ENCODE peak calls at places on chromosomes 3 and 15, in five cellular contexts. One of them, this sample, is unnamed.
A peak's percentile ranks its signal among the peaks of the same experiment; 100 is the strongest.

GRCh38 chr15:77420610-77421369 is at the start of gene HMG20A:
- DNase-seq in HCT116: peak; percentile 86
- DNase-seq in SK-N-SH: peak; percentile 73
- DNase-seq in K562: peak; percentile 72
- DNase-seq in GM12878: peak; percentile 80
- DNase-seq in this sample: peak; percentile 45

GRCh38 chr15:101047301-101047781 is 128.2 kb downstream of the LRRK1 start:
- DNase-seq in HCT116: no peak
- DNase-seq in SK-N-SH: peak; percentile 4
- DNase-seq in K562: no peak
- DNase-seq in GM12878: no peak
- DNase-seq in this sample: no peak

GRCh38 chr15:59059076-59059597 is 45.8 kb upstream of the CCNB2 start:
- DNase-seq in HCT116: no peak
- DNase-seq in SK-N-SH: no peak
- DNase-seq in K562: no peak
- DNase-seq in GM12878: no peak
- DNase-seq in this sample: no peak

GRCh38 chr3:54967586-54968244 is 39.9 kb upstream of the LRTM1 start:
- DNase-seq in HCT116: no peak
- DNase-seq in SK-N-SH: no peak
- DNase-seq in K562: no peak
- DNase-seq in GM12878: no peak
- DNase-seq in this sample: no peak

GRCh38 chr3:152595975-152596832 is 238.7 kb upstream of the P2RY1 start:
- DNase-seq in HCT116: no peak
- DNase-seq in SK-N-SH: no peak
- DNase-seq in K562: peak; percentile 81
- DNase-seq in GM12878: peak; percentile 88
- DNase-seq in this sample: no peak

GRCh38 chr3:150407051-150407817 is 864 bp upstream of the TSC22D2 start:
- DNase-seq in HCT116: no peak
- DNase-seq in SK-N-SH: peak; percentile 26
- DNase-seq in K562: peak; percentile 46
- DNase-seq in GM12878: no peak
- DNase-seq in this sample: no peak

GRCh38 chr3:181700168-181701087 is 11.3 kb upstream of the SOX2 start:
- DNase-seq in HCT116: peak; percentile 69
- DNase-seq in SK-N-SH: peak; percentile 87
- DNase-seq in K562: peak; percentile 72
- DNase-seq in GM12878: peak; percentile 21
- DNase-seq in this sample: peak; percentile 92

GRCh38 chr3:196504556-196504955 is 988 bp upstream of the RNF168 start:
- DNase-seq in HCT116: no peak
- DNase-seq in SK-N-SH: no peak
- DNase-seq in K562: no peak
- DNase-seq in GM12878: no peak
- DNase-seq in this sample: no peak

GRCh38 chr3:16236856-16237393 is 27.8 kb downstream of the DPH3 start:
- DNase-seq in HCT116: no peak
- DNase-seq in SK-N-SH: no peak
- DNase-seq in K562: no peak
- DNase-seq in GM12878: no peak
- DNase-seq in this sample: no peak

GRCh38 chr3:32384938-32385337 is 6.7 kb upstream of the CMTM7 start:
- DNase-seq in HCT116: no peak
- DNase-seq in SK-N-SH: peak; percentile 42
- DNase-seq in K562: no peak
- DNase-seq in GM12878: no peak
- DNase-seq in this sample: no peak

GRCh38 chr3:187717572-187717971 is 15.2 kb upstream of the RTP2 start:
- DNase-seq in HCT116: no peak
- DNase-seq in SK-N-SH: no peak
- DNase-seq in K562: no peak
- DNase-seq in GM12878: no peak
- DNase-seq in this sample: no peak

GRCh38 chr3:52109556-52110380 is 44.5 kb downstream of the POC1A start:
- DNase-seq in HCT116: no peak
- DNase-seq in SK-N-SH: peak; percentile 69
- DNase-seq in K562: no peak
- DNase-seq in GM12878: no peak
- DNase-seq in this sample: no peak

GRCh38 chr3:29619676-29620075 is 338.8 kb downstream of the RBMS3 start:
- DNase-seq in HCT116: no peak
- DNase-seq in SK-N-SH: no peak
- DNase-seq in K562: no peak
- DNase-seq in GM12878: no peak
- DNase-seq in this sample: no peak

GRCh38 chr3:148366743-148367410 is 330.8 kb upstream of the AGTR1 start:
- DNase-seq in HCT116: no peak
- DNase-seq in SK-N-SH: peak; percentile 24
- DNase-seq in K562: no peak
- DNase-seq in GM12878: no peak
- DNase-seq in this sample: peak; percentile 35

GRCh38 chr3:193710286-193711164 is 117.5 kb downstream of the OPA1 start:
- DNase-seq in HCT116: no peak
- DNase-seq in SK-N-SH: no peak
- DNase-seq in K562: no peak
- DNase-seq in GM12878: no peak
- DNase-seq in this sample: no peak

GRCh38 chr3:154972951-154973350 is 107.2 kb upstream of the MME start:
- DNase-seq in HCT116: no peak
- DNase-seq in SK-N-SH: no peak
- DNase-seq in K562: no peak
- DNase-seq in GM12878: no peak
- DNase-seq in this sample: no peak

GRCh38 chr15:55970286-55970685 is 23.1 kb downstream of the NEDD4 start:
- DNase-seq in HCT116: no peak
- DNase-seq in SK-N-SH: no peak
- DNase-seq in K562: no peak
- DNase-seq in GM12878: no peak
- DNase-seq in this sample: peak; percentile 34

GRCh38 chr3:177427096-177427495 is 229.8 kb upstream of the TBL1XR1 start:
- DNase-seq in HCT116: no peak
- DNase-seq in SK-N-SH: no peak
- DNase-seq in K562: no peak
- DNase-seq in GM12878: peak; percentile 84
- DNase-seq in this sample: no peak

GRCh38 chr3:30606301-30607031 is at the start of gene TGFBR2:
- DNase-seq in HCT116: peak; percentile 95
- DNase-seq in SK-N-SH: peak; percentile 87
- DNase-seq in K562: peak; percentile 12
- DNase-seq in GM12878: peak; percentile 5
- DNase-seq in this sample: peak; percentile 33

GRCh38 chr15:50137893-50138292 is 18.9 kb upstream of the ATP8B4 start:
- DNase-seq in HCT116: no peak
- DNase-seq in SK-N-SH: no peak
- DNase-seq in K562: no peak
- DNase-seq in GM12878: no peak
- DNase-seq in this sample: no peak

GRCh38 chr3:107235923-107236315 is 141.3 kb upstream of the CCDC54 start:
- DNase-seq in HCT116: peak; percentile 68
- DNase-seq in SK-N-SH: peak; percentile 75
- DNase-seq in K562: peak; percentile 61
- DNase-seq in GM12878: peak; percentile 31
- DNase-seq in this sample: peak; percentile 83

GRCh38 chr15:73599934-73600333 is 33.3 kb downstream of the NPTN start:
- DNase-seq in HCT116: peak; percentile 49
- DNase-seq in SK-N-SH: no peak
- DNase-seq in K562: no peak
- DNase-seq in GM12878: no peak
- DNase-seq in this sample: no peak

GRCh38 chr15:81225161-81225671 is 28.5 kb downstream of the IL16 start:
- DNase-seq in HCT116: no peak
- DNase-seq in SK-N-SH: no peak
- DNase-seq in K562: no peak
- DNase-seq in GM12878: no peak
- DNase-seq in this sample: no peak

GRCh38 chr15:36130641-36131310 is 448.6 kb upstream of the CDIN1 start:
- DNase-seq in HCT116: no peak
- DNase-seq in SK-N-SH: no peak
- DNase-seq in K562: no peak
- DNase-seq in GM12878: no peak
- DNase-seq in this sample: no peak

GRCh38 chr15:67076147-67076843 is 10.9 kb downstream of the SMAD3 start:
- DNase-seq in HCT116: peak; percentile 69
- DNase-seq in SK-N-SH: no peak
- DNase-seq in K562: peak; percentile 77
- DNase-seq in GM12878: no peak
- DNase-seq in this sample: no peak

GRCh38 chr3:33544126-33544525 is 103.9 kb upstream of the UBP1 start:
- DNase-seq in HCT116: no peak
- DNase-seq in SK-N-SH: no peak
- DNase-seq in K562: no peak
- DNase-seq in GM12878: no peak
- DNase-seq in this sample: no peak

GRCh38 chr3:120071259-120071658 is 23.0 kb downstream of the GSK3B start:
- DNase-seq in HCT116: no peak
- DNase-seq in SK-N-SH: no peak
- DNase-seq in K562: no peak
- DNase-seq in GM12878: no peak
- DNase-seq in this sample: no peak

GRCh38 chr3:80040113-80040512 is 272.3 kb upstream of the ROBO1 start:
- DNase-seq in HCT116: no peak
- DNase-seq in SK-N-SH: no peak
- DNase-seq in K562: no peak
- DNase-seq in GM12878: no peak
- DNase-seq in this sample: no peak

GRCh38 chr15:68211656-68212320 is 6.7 kb upstream of the CALML4 start:
- DNase-seq in HCT116: no peak
- DNase-seq in SK-N-SH: no peak
- DNase-seq in K562: no peak
- DNase-seq in GM12878: no peak
- DNase-seq in this sample: no peak

GRCh38 chr3:192128922-192129321 is 598.4 kb downstream of the FGF12 start:
- DNase-seq in HCT116: no peak
- DNase-seq in SK-N-SH: no peak
- DNase-seq in K562: no peak
- DNase-seq in GM12878: peak; percentile 44
- DNase-seq in this sample: no peak

GRCh38 chr3:58082047-58082446 is 73.8 kb downstream of the FLNB start:
- DNase-seq in HCT116: no peak
- DNase-seq in SK-N-SH: no peak
- DNase-seq in K562: peak; percentile 64
- DNase-seq in GM12878: no peak
- DNase-seq in this sample: no peak

GRCh38 chr3:136476280-136476679 is 226.1 kb downstream of the PCCB start:
- DNase-seq in HCT116: no peak
- DNase-seq in SK-N-SH: no peak
- DNase-seq in K562: no peak
- DNase-seq in GM12878: no peak
- DNase-seq in this sample: no peak

GRCh38 chr3:136473716-136474326 is 223.7 kb downstream of the PCCB start:
- DNase-seq in HCT116: no peak
- DNase-seq in SK-N-SH: no peak
- DNase-seq in K562: no peak
- DNase-seq in GM12878: no peak
- DNase-seq in this sample: no peak
- TF ChIP-seq JUND in HCT116: no peak
- TF ChIP-seq JUND in SK-N-SH: no peak
- TF ChIP-seq JUND in K562: no peak
- TF ChIP-seq JUND in GM12878: no peak
- TF ChIP-seq JUND in this sample: no peak

GRCh38 chr3:179016979-179017670 is 54.5 kb downstream of the ZMAT3 start:
- DNase-seq in HCT116: no peak
- DNase-seq in SK-N-SH: no peak
- DNase-seq in K562: no peak
- DNase-seq in GM12878: peak; percentile 62
- DNase-seq in this sample: no peak

GRCh38 chr3:179021119-179021903 is 50.3 kb downstream of the ZMAT3 start:
- DNase-seq in HCT116: no peak
- DNase-seq in SK-N-SH: no peak
- DNase-seq in K562: no peak
- DNase-seq in GM12878: no peak
- DNase-seq in this sample: no peak

GRCh38 chr3:179015551-179016020 is 56.0 kb downstream of the ZMAT3 start:
- DNase-seq in HCT116: peak; percentile 69
- DNase-seq in SK-N-SH: peak; percentile 50
- DNase-seq in K562: peak; percentile 64
- DNase-seq in GM12878: peak; percentile 93
- DNase-seq in this sample: peak; percentile 92

GRCh38 chr3:179018808-179019207 is 52.8 kb downstream of the ZMAT3 start:
- DNase-seq in HCT116: no peak
- DNase-seq in SK-N-SH: no peak
- DNase-seq in K562: no peak
- DNase-seq in GM12878: no peak
- DNase-seq in this sample: no peak

DNA sequence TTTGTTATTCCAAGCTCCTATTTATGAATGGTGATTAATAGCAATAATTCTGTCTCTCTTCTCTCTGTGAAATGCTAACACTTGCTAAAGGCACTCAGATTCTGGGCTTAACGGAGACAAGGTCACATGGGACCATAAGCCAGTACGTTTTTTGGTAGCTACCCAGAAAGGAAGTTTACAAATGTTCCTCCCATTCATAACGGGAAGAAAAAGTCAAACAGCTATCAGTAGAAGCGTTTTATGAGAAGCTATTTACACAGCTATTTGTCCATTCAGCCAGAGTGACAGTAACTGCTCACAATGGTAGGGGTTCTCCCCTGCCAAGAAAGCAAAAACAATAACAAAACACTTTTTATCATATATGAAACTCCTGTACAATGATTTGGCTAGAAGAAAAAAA is 51.5 kb downstream of the ZMAT3 start:
- DNase-seq in HCT116: no peak
- DNase-seq in SK-N-SH: no peak
- DNase-seq in K562: no peak
- DNase-seq in GM12878: no peak
- DNase-seq in this sample: no peak
- TF ChIP-seq JUND in HCT116: no peak
- TF ChIP-seq JUND in SK-N-SH: no peak
- TF ChIP-seq JUND in K562: no peak
- TF ChIP-seq JUND in GM12878: no peak
- TF ChIP-seq JUND in this sample: no peak

DNA sequence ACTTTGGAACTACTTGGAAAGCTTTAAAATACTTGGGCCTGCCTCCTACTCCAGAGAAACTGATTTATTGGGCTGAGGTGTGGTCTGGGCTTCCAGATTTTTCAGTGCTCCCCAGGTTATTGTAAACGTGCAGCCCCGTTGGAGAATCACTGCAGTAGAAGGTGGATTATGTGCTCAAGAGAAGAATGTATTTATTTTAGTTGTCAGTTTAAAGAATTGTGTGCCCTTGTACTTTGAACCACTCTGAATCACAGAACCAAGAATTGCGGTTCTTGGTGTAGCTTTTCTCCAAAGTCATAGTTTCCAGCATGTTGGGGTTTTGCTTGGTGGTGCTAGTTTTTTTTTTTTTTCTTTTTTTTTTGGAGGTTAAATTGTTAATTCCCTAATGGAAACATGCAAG is 1.6 kb downstream of the TATDN2 start:
- DNase-seq in HCT116: no peak
- DNase-seq in SK-N-SH: no peak
- DNase-seq in K562: no peak
- DNase-seq in GM12878: no peak
- DNase-seq in this sample: no peak
- TF ChIP-seq JUND in HCT116: no peak
- TF ChIP-seq JUND in SK-N-SH: no peak
- TF ChIP-seq JUND in K562: no peak
- TF ChIP-seq JUND in GM12878: no peak
- TF ChIP-seq JUND in this sample: no peak

GRCh38 chr3:45552031-45552772 is 42.3 kb upstream of the LIMD1 start:
- DNase-seq in HCT116: no peak
- DNase-seq in SK-N-SH: no peak
- DNase-seq in K562: peak; percentile 31
- DNase-seq in GM12878: no peak
- DNase-seq in this sample: no peak
- TF ChIP-seq JUND in HCT116: no peak
- TF ChIP-seq JUND in SK-N-SH: no peak
- TF ChIP-seq JUND in K562: no peak
- TF ChIP-seq JUND in GM12878: no peak
- TF ChIP-seq JUND in this sample: no peak